ENCODE peak calls at places on chromosomes 1 and 21, in five cellular contexts. One of them, this sample, is unnamed.

GRCh38 chr1:53197301-53198205 is 929 bp downstream of the CPT2 start:
- DNase-seq in stimulated activated CD4-positive, alpha-beta T cell treated with anti-CD3 and anti-CD28 coated beads, Interleukin-12 subunit alpha, Interleukin-12 subunit beta, amount 100 ng/mL, for 48 hours: no peak
- DNase-seq in dorsolateral prefrontal cortex: no peak
- DNase-seq in iPS-NIHi11: peak
- DNase-seq in HFFc6: no peak
- DNase-seq in this sample: no peak

GRCh38 chr1:168260393-168260792 is 20.3 kb upstream of the TBX19 start:
- DNase-seq in stimulated activated CD4-positive, alpha-beta T cell treated with anti-CD3 and anti-CD28 coated beads, Interleukin-12 subunit alpha, Interleukin-12 subunit beta, amount 100 ng/mL, for 48 hours: no peak
- DNase-seq in dorsolateral prefrontal cortex: no peak
- DNase-seq in iPS-NIHi11: peak
- DNase-seq in HFFc6: no peak
- DNase-seq in this sample: no peak

GRCh38 chr1:67556297-67556900 is 126.2 kb upstream of the SERBP1 start:
- DNase-seq in stimulated activated CD4-positive, alpha-beta T cell treated with anti-CD3 and anti-CD28 coated beads, Interleukin-12 subunit alpha, Interleukin-12 subunit beta, amount 100 ng/mL, for 48 hours: no peak
- DNase-seq in dorsolateral prefrontal cortex: no peak
- DNase-seq in iPS-NIHi11: no peak
- DNase-seq in HFFc6: no peak
- DNase-seq in this sample: no peak

GRCh38 chr1:241834733-241835377 is 13.1 kb upstream of the EXO1 start:
- DNase-seq in stimulated activated CD4-positive, alpha-beta T cell treated with anti-CD3 and anti-CD28 coated beads, Interleukin-12 subunit alpha, Interleukin-12 subunit beta, amount 100 ng/mL, for 48 hours: no peak
- DNase-seq in dorsolateral prefrontal cortex: no peak
- DNase-seq in iPS-NIHi11: no peak
- DNase-seq in HFFc6: peak
- DNase-seq in this sample: no peak

GRCh38 chr1:238649200-238649599 is 737.2 kb upstream of the CHRM3 start:
- DNase-seq in stimulated activated CD4-positive, alpha-beta T cell treated with anti-CD3 and anti-CD28 coated beads, Interleukin-12 subunit alpha, Interleukin-12 subunit beta, amount 100 ng/mL, for 48 hours: no peak
- DNase-seq in dorsolateral prefrontal cortex: no peak
- DNase-seq in iPS-NIHi11: no peak
- DNase-seq in HFFc6: no peak
- DNase-seq in this sample: no peak

GRCh38 chr1:13487143-13487868 is 26.5 kb downstream of the LRRC38 start:
- DNase-seq in stimulated activated CD4-positive, alpha-beta T cell treated with anti-CD3 and anti-CD28 coated beads, Interleukin-12 subunit alpha, Interleukin-12 subunit beta, amount 100 ng/mL, for 48 hours: no peak
- DNase-seq in dorsolateral prefrontal cortex: no peak
- DNase-seq in iPS-NIHi11: no peak
- DNase-seq in HFFc6: no peak
- DNase-seq in this sample: no peak

GRCh38 chr1:177854951-177855350 is 114.9 kb downstream of the SEC16B start:
- DNase-seq in stimulated activated CD4-positive, alpha-beta T cell treated with anti-CD3 and anti-CD28 coated beads, Interleukin-12 subunit alpha, Interleukin-12 subunit beta, amount 100 ng/mL, for 48 hours: no peak
- DNase-seq in dorsolateral prefrontal cortex: no peak
- DNase-seq in iPS-NIHi11: no peak
- DNase-seq in HFFc6: no peak
- DNase-seq in this sample: no peak

GRCh38 chr1:36285450-36286101 is 20.6 kb upstream of the SH3D21 start:
- DNase-seq in stimulated activated CD4-positive, alpha-beta T cell treated with anti-CD3 and anti-CD28 coated beads, Interleukin-12 subunit alpha, Interleukin-12 subunit beta, amount 100 ng/mL, for 48 hours: no peak
- DNase-seq in dorsolateral prefrontal cortex: peak
- DNase-seq in iPS-NIHi11: peak
- DNase-seq in HFFc6: peak
- DNase-seq in this sample: peak

GRCh38 chr1:193260925-193261324 is 74.5 kb upstream of the B3GALT2 start:
- DNase-seq in stimulated activated CD4-positive, alpha-beta T cell treated with anti-CD3 and anti-CD28 coated beads, Interleukin-12 subunit alpha, Interleukin-12 subunit beta, amount 100 ng/mL, for 48 hours: no peak
- DNase-seq in dorsolateral prefrontal cortex: no peak
- DNase-seq in iPS-NIHi11: no peak
- DNase-seq in HFFc6: no peak
- DNase-seq in this sample: no peak

GRCh38 chr1:53686371-53687267 is 52.3 kb downstream of the GLIS1 start:
- DNase-seq in stimulated activated CD4-positive, alpha-beta T cell treated with anti-CD3 and anti-CD28 coated beads, Interleukin-12 subunit alpha, Interleukin-12 subunit beta, amount 100 ng/mL, for 48 hours: no peak
- DNase-seq in dorsolateral prefrontal cortex: no peak
- DNase-seq in iPS-NIHi11: no peak
- DNase-seq in HFFc6: peak
- DNase-seq in this sample: no peak

GRCh38 chr1:24392604-24392946 is 21.0 kb downstream of the STPG1 start:
- DNase-seq in stimulated activated CD4-positive, alpha-beta T cell treated with anti-CD3 and anti-CD28 coated beads, Interleukin-12 subunit alpha, Interleukin-12 subunit beta, amount 100 ng/mL, for 48 hours: no peak
- DNase-seq in dorsolateral prefrontal cortex: no peak
- DNase-seq in iPS-NIHi11: no peak
- DNase-seq in HFFc6: no peak
- DNase-seq in this sample: no peak

GRCh38 chr1:29793101-29793546 is 556.8 kb downstream of the PTPRU start:
- DNase-seq in stimulated activated CD4-positive, alpha-beta T cell treated with anti-CD3 and anti-CD28 coated beads, Interleukin-12 subunit alpha, Interleukin-12 subunit beta, amount 100 ng/mL, for 48 hours: peak
- DNase-seq in dorsolateral prefrontal cortex: peak
- DNase-seq in iPS-NIHi11: peak
- DNase-seq in HFFc6: peak
- DNase-seq in this sample: peak

GRCh38 chr21:14740692-14741091 is 194.6 kb upstream of the SAMSN1 start:
- DNase-seq in stimulated activated CD4-positive, alpha-beta T cell treated with anti-CD3 and anti-CD28 coated beads, Interleukin-12 subunit alpha, Interleukin-12 subunit beta, amount 100 ng/mL, for 48 hours: no peak
- DNase-seq in dorsolateral prefrontal cortex: no peak
- DNase-seq in iPS-NIHi11: no peak
- DNase-seq in HFFc6: no peak
- DNase-seq in this sample: no peak

GRCh38 chr1:160125761-160126160 is 10.2 kb downstream of the ATP1A2 start:
- DNase-seq in stimulated activated CD4-positive, alpha-beta T cell treated with anti-CD3 and anti-CD28 coated beads, Interleukin-12 subunit alpha, Interleukin-12 subunit beta, amount 100 ng/mL, for 48 hours: no peak
- DNase-seq in dorsolateral prefrontal cortex: no peak
- DNase-seq in iPS-NIHi11: no peak
- DNase-seq in HFFc6: peak
- DNase-seq in this sample: no peak

GRCh38 chr1:23922321-23922943 is 9.3 kb upstream of the CNR2 start:
- DNase-seq in stimulated activated CD4-positive, alpha-beta T cell treated with anti-CD3 and anti-CD28 coated beads, Interleukin-12 subunit alpha, Interleukin-12 subunit beta, amount 100 ng/mL, for 48 hours: no peak
- DNase-seq in dorsolateral prefrontal cortex: no peak
- DNase-seq in iPS-NIHi11: no peak
- DNase-seq in HFFc6: no peak
- DNase-seq in this sample: no peak

GRCh38 chr1:23424171-23424959 is at the start of gene TCEA3:
- DNase-seq in stimulated activated CD4-positive, alpha-beta T cell treated with anti-CD3 and anti-CD28 coated beads, Interleukin-12 subunit alpha, Interleukin-12 subunit beta, amount 100 ng/mL, for 48 hours: no peak
- DNase-seq in dorsolateral prefrontal cortex: no peak
- DNase-seq in iPS-NIHi11: peak
- DNase-seq in HFFc6: no peak
- DNase-seq in this sample: peak

GRCh38 chr1:186043276-186043675 is 309.1 kb downstream of the HMCN1 start:
- DNase-seq in stimulated activated CD4-positive, alpha-beta T cell treated with anti-CD3 and anti-CD28 coated beads, Interleukin-12 subunit alpha, Interleukin-12 subunit beta, amount 100 ng/mL, for 48 hours: no peak
- DNase-seq in dorsolateral prefrontal cortex: no peak
- DNase-seq in iPS-NIHi11: no peak
- DNase-seq in HFFc6: no peak
- DNase-seq in this sample: no peak

GRCh38 chr1:3548156-3548893 is 63.0 kb downstream of the MEGF6 start:
- DNase-seq in stimulated activated CD4-positive, alpha-beta T cell treated with anti-CD3 and anti-CD28 coated beads, Interleukin-12 subunit alpha, Interleukin-12 subunit beta, amount 100 ng/mL, for 48 hours: no peak
- DNase-seq in dorsolateral prefrontal cortex: no peak
- DNase-seq in iPS-NIHi11: no peak
- DNase-seq in HFFc6: peak
- DNase-seq in this sample: no peak

GRCh38 chr1:37958690-37959089 is 11.8 kb upstream of the INPP5B start:
- DNase-seq in stimulated activated CD4-positive, alpha-beta T cell treated with anti-CD3 and anti-CD28 coated beads, Interleukin-12 subunit alpha, Interleukin-12 subunit beta, amount 100 ng/mL, for 48 hours: no peak
- DNase-seq in dorsolateral prefrontal cortex: no peak
- DNase-seq in iPS-NIHi11: no peak
- DNase-seq in HFFc6: peak
- DNase-seq in this sample: no peak

GRCh38 chr1:205610036-205610435 is 21.8 kb downstream of the ELK4 start:
- DNase-seq in stimulated activated CD4-positive, alpha-beta T cell treated with anti-CD3 and anti-CD28 coated beads, Interleukin-12 subunit alpha, Interleukin-12 subunit beta, amount 100 ng/mL, for 48 hours: no peak
- DNase-seq in dorsolateral prefrontal cortex: no peak
- DNase-seq in iPS-NIHi11: no peak
- DNase-seq in HFFc6: no peak
- DNase-seq in this sample: no peak

GRCh38 chr1:231188072-231188471 is 26.2 kb downstream of the TRIM67 start:
- DNase-seq in stimulated activated CD4-positive, alpha-beta T cell treated with anti-CD3 and anti-CD28 coated beads, Interleukin-12 subunit alpha, Interleukin-12 subunit beta, amount 100 ng/mL, for 48 hours: no peak
- DNase-seq in dorsolateral prefrontal cortex: no peak
- DNase-seq in iPS-NIHi11: no peak
- DNase-seq in HFFc6: no peak
- DNase-seq in this sample: no peak

GRCh38 chr1:59383963-59384362 is 87.1 kb downstream of the FGGY start:
- DNase-seq in stimulated activated CD4-positive, alpha-beta T cell treated with anti-CD3 and anti-CD28 coated beads, Interleukin-12 subunit alpha, Interleukin-12 subunit beta, amount 100 ng/mL, for 48 hours: no peak
- DNase-seq in dorsolateral prefrontal cortex: no peak
- DNase-seq in iPS-NIHi11: no peak
- DNase-seq in HFFc6: peak
- DNase-seq in this sample: no peak

GRCh38 chr1:45355683-45356082 is 15.4 kb upstream of the MUTYH start:
- DNase-seq in stimulated activated CD4-positive, alpha-beta T cell treated with anti-CD3 and anti-CD28 coated beads, Interleukin-12 subunit alpha, Interleukin-12 subunit beta, amount 100 ng/mL, for 48 hours: no peak
- DNase-seq in dorsolateral prefrontal cortex: no peak
- DNase-seq in iPS-NIHi11: no peak
- DNase-seq in HFFc6: no peak
- DNase-seq in this sample: no peak

GRCh38 chr1:87983841-87984240 is 655.2 kb downstream of the LMO4 start:
- DNase-seq in stimulated activated CD4-positive, alpha-beta T cell treated with anti-CD3 and anti-CD28 coated beads, Interleukin-12 subunit alpha, Interleukin-12 subunit beta, amount 100 ng/mL, for 48 hours: no peak
- DNase-seq in dorsolateral prefrontal cortex: no peak
- DNase-seq in iPS-NIHi11: no peak
- DNase-seq in HFFc6: no peak
- DNase-seq in this sample: no peak

GRCh38 chr21:27424601-27425000 is 457.7 kb upstream of the ADAMTS5 start:
- DNase-seq in stimulated activated CD4-positive, alpha-beta T cell treated with anti-CD3 and anti-CD28 coated beads, Interleukin-12 subunit alpha, Interleukin-12 subunit beta, amount 100 ng/mL, for 48 hours: no peak
- DNase-seq in dorsolateral prefrontal cortex: no peak
- DNase-seq in iPS-NIHi11: no peak
- DNase-seq in HFFc6: peak
- DNase-seq in this sample: no peak

GRCh38 chr21:31526040-31526439 is 133.5 kb upstream of the SOD1 start:
- DNase-seq in stimulated activated CD4-positive, alpha-beta T cell treated with anti-CD3 and anti-CD28 coated beads, Interleukin-12 subunit alpha, Interleukin-12 subunit beta, amount 100 ng/mL, for 48 hours: no peak
- DNase-seq in dorsolateral prefrontal cortex: no peak
- DNase-seq in iPS-NIHi11: peak
- DNase-seq in HFFc6: no peak
- DNase-seq in this sample: no peak

GRCh38 chr1:153678519-153679336 is at the start of gene NPR1:
- DNase-seq in stimulated activated CD4-positive, alpha-beta T cell treated with anti-CD3 and anti-CD28 coated beads, Interleukin-12 subunit alpha, Interleukin-12 subunit beta, amount 100 ng/mL, for 48 hours: no peak
- DNase-seq in dorsolateral prefrontal cortex: peak
- DNase-seq in iPS-NIHi11: peak
- DNase-seq in HFFc6: no peak
- DNase-seq in this sample: peak